ENCODE peak calls at places on chromosomes 4 and X, in four cellular contexts. U, H, W and C are unnamed samples.

GRCh38 chr4:56469489-56470210 is 2.2 kb downstream of the SRP72 start:
- DNase-seq in W (no peak), H (no peak), U (no peak), C (no peak)

GRCh38 chrX:72346306-72346949 is 40.7 kb upstream of the CITED1 start:
- DNase-seq in H (no peak), W (no peak), U (no peak), C (no peak)

GRCh38 chr4:5839751-5840674 is 52.9 kb downstream of the CRMP1 start:
- DNase-seq in H (no peak), W (peak), U (peak), C (no peak)

GRCh38 chr4:150962245-150962644 is 52.8 kb downstream of the LRBA start:
- DNase-seq in H (no peak), U (no peak), W (no peak), C (no peak)

GRCh38 chrX:96314974-96315373 is 369.7 kb upstream of the DIAPH2 start:
- DNase-seq in H (no peak), W (no peak), U (peak), C (peak)

GRCh38 chr4:150960818-150961217 is 54.3 kb downstream of the LRBA start:
- DNase-seq in U (no peak), W (no peak), H (no peak), C (no peak)

GRCh38 chrX:123859409-123859827 is 435 bp upstream of the XIAP start:
- DNase-seq in W (peak), H (no peak), U (no peak), C (no peak)

GRCh38 chr4:76430519-76431388 is 4.3 kb upstream of the SHROOM3 start:
- DNase-seq in W (no peak), H (peak), U (peak), C (no peak)

GRCh38 chr4:150389896-150390530 is 191.9 kb upstream of the MAB21L2 start:
- DNase-seq in U (peak), H (no peak), W (no peak), C (no peak)

GRCh38 chr4:147108409-147108808 is 162.7 kb upstream of the TTC29 start:
- DNase-seq in W (no peak), U (no peak), H (no peak), C (no peak)

GRCh38 chr4:140568507-140569306 is at the start of gene UCP1:
- DNase-seq in H (no peak), U (peak), W (peak), C (no peak)

GRCh38 chrX:136629084-136629750 is 18.7 kb upstream of the CD40LG start:
- DNase-seq in W (no peak), H (no peak), U (no peak), C (no peak)

GRCh38 chrX:143462696-143463095 is 54.6 kb downstream of the SPANXN3 start:
- DNase-seq in U (no peak), H (no peak), W (no peak), C (no peak)

GRCh38 chr4:153784300-153784699 is 4.6 kb downstream of the SFRP2 start:
- DNase-seq in U (no peak), H (no peak), W (no peak), C (no peak)

GRCh38 chr4:88659890-88660208 is 37.8 kb downstream of the NAP1L5 start:
- DNase-seq in H (no peak), W (no peak), U (no peak), C (no peak)

GRCh38 chr4:125693233-125693632 is 378.5 kb downstream of the FAT4 start:
- DNase-seq in U (no peak), W (no peak), H (no peak), C (no peak)

GRCh38 chrX:68761086-68761485 is 67.7 kb upstream of the EFNB1 start:
- DNase-seq in U (no peak), W (no peak), H (no peak), C (no peak)

GRCh38 chrX:25010784-25011588 is 4.8 kb downstream of the ARX start:
- DNase-seq in W (no peak), U (no peak), H (no peak), C (no peak)

GRCh38 chrX:74434336-74434735 is 13.0 kb downstream of the SLC16A2 start:
- DNase-seq in W (no peak), U (no peak), H (no peak), C (no peak)

GRCh38 chr4:73929285-73929684 is 52.5 kb downstream of the PF4 start:
- DNase-seq in U (no peak), H (no peak), W (no peak), C (no peak)

GRCh38 chr4:161252520-161253141 is 911.2 kb downstream of the FSTL5 start:
- DNase-seq in W (no peak), H (no peak), U (peak), C (no peak)

GRCh38 chrX:149259241-149259640 is 245.9 kb downstream of the IDS start:
- DNase-seq in W (no peak), H (no peak), U (peak), C (peak)

GRCh38 chr4:3413675-3414420 is 27.9 kb upstream of the HGFAC start:
- DNase-seq in U (no peak), W (peak), H (no peak), C (no peak)

GRCh38 chr4:118888666-118889312 is at the start of gene SYNPO2:
- DNase-seq in H (no peak), U (peak), W (peak), C (no peak)

GRCh38 chr4:48259748-48260147 is 9.9 kb downstream of the TEC start:
- DNase-seq in W (no peak), H (no peak), U (no peak), C (no peak)

GRCh38 chrX:114619874-114620273 is 36.0 kb downstream of the HTR2C start:
- DNase-seq in U (no peak), W (no peak), H (no peak), C (no peak)

GRCh38 chr4:78057600-78058560 is 757 bp downstream of the FRAS1 start:
- DNase-seq in W (peak), U (peak), H (peak), C (no peak)

GRCh38 chrX:104255465-104255864 is 732 bp upstream of the ESX1 start:
- DNase-seq in W (no peak), H (no peak), U (no peak), C (no peak)

GRCh38 chrX:19907794-19908193 is 20.4 kb upstream of the SH3KBP1 start:
- DNase-seq in W (no peak), U (no peak), H (no peak), C (no peak)
- TF ChIP-seq CTCF in W (no peak), U (no peak), H (no peak), C (no peak)

DNA sequence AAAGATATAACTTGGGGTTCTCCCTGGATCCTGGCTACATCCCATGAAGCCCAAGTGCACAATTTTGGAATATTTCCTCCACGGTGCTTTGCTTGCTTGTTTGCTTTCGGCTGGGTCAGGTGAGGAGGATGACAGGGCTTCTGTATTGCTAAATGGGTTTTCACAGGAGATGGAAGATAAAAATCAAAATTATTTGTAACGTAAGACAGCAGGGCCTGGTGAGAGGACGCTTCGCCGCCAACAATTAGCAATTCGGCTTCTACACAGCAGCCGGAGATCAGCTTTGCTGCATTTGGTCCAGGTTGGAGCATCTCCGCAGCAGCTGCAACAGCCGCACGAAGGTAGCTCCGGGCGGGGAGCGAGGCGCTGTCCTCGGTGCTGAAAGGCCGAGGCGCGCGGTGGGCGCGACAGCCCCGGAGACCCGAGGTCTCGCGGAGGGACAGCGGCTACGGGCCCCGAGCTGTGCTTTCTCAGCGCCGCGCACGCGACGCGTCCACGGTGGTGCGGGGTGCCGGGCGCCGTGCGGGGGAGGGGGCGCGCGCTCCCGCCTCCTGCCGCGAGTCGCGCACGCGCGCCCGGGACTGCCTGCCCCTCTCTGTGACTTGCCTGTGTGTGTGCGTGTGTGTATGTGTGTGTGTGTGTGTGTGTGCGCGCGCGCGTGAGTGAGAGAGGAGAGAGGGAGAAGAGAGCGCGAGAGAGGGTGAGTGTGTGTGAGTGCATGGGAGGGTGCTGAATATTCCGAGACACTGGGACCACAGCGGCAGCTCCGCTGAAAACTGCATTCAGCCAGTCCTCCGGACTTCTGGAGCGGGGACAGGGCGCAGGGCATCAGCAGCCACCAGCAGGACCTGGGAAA is at the start of gene GRIA2:
- DNase-seq in W (peak), H (peak), U (peak), C (no peak)
- H3K4me3 ChIP-seq in W (peak), H (peak), U (peak), C (peak)

GRCh38 chr4:63302078-63302477 is 1107.2 kb downstream of the TECRL start:
- DNase-seq in H (no peak), W (no peak), U (no peak), C (no peak)

DNA sequence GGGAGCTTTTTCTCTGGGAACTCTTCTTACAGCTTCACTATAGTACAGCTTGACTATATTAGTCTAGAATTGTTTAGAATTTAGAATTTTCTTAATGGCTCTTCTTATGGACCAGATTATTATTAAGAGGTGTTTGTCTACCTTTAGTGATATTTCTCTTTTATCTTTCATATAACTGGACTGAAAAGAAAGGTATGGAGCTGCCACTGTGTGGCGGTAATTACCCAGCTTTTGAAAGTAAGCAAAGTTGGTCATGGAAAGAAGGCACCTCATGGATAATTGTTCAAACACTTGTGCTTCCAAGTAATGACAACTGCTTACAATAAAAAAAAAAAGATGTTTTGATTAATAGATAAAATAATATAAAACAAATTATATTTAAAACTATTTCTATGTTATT is 1112.5 kb downstream of the TECRL start:
- DNase-seq in W (no peak), H (no peak), U (no peak), C (no peak)
- TF ChIP-seq CTCF in W (peak), H (no peak), U (no peak), C (peak)

GRCh38 chrX:38220936-38221386 is 290 bp upstream of the SRPX start:
- DNase-seq in W (peak), U (peak), H (no peak), C (no peak)

GRCh38 chrX:38224160-38224559 is 3.5 kb upstream of the SRPX start:
- DNase-seq in W (no peak), U (no peak), H (no peak), C (no peak)

GRCh38 chrX:38216642-38217041 is 4.0 kb downstream of the SRPX start:
- DNase-seq in U (peak), W (no peak), H (no peak), C (no peak)

GRCh38 chrX:38221391-38221929 is 789 bp upstream of the SRPX start:
- DNase-seq in W (no peak), U (no peak), H (no peak), C (no peak)

DNA sequence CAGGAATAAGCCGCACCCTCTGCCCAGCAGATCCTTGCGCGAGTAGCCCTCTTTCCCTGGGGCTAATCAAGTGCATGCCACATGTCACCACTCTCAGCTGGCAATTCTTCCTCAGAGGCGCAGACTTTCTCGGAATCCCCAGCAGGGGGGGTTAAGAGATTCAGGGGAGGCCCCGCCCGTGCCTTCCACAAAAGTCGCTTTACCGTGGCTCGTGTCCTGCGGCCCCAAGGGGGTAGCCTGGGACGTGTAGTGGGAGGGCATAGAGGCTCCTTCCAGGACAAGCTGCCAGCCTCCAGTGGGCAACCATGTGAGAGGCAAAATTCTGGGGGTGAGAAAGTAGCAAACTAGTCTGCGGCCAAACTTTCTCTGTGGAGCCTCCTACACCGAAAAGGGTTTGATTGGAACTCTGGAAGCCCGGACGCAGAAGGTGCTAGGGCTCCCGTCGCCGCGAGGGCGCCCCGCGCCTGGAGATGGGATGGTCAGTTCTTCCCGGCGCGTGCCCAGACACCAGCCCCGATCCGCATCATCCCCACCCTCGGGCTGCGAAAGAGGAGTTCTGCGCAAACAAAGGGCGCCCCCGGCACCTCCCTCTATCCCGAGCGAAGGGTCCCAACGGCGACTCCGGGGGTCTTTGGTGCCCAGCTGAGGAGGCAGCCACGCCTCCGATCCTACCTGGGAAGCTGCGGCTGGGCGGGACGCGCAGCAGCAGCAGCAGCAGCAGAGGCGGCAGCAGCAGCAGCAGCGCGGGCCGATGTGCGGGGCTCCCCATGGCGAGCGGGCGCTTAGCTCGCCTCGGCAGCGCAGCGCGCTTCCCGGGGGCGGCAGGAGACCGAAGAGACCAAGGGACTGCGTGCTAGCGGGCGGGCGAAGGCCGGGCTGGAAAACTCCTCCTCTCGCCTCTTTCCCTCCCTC is at the start of gene SRPX:
- DNase-seq in U (peak), W (peak), H (peak), C (no peak)
- H3K4me3 ChIP-seq in U (peak), W (peak), H (peak), C (peak)

GRCh38 chr4:21134994-21135393 is 434.7 kb downstream of the PACRGL start:
- DNase-seq in U (peak), H (no peak), W (no peak), C (no peak)
- TF ChIP-seq CTCF in U (peak), H (no peak), W (peak), C (peak)

GRCh38 chr4:163662761-163663160 is 168.3 kb downstream of the TMA16 start:
- DNase-seq in H (no peak), W (no peak), U (no peak), C (no peak)

GRCh38 chr4:163666335-163666888 is 171.9 kb downstream of the TMA16 start:
- DNase-seq in W (no peak), H (no peak), U (no peak), C (no peak)

GRCh38 chr4:163663454-163664225 is 169.2 kb downstream of the TMA16 start:
- DNase-seq in U (no peak), W (no peak), H (no peak), C (no peak)

GRCh38 chr4:163665521-163666334 is 171.2 kb downstream of the TMA16 start:
- DNase-seq in U (no peak), H (no peak), W (no peak), C (no peak)
- H3K4me3 ChIP-seq in U (no peak), H (no peak), W (no peak), C (no peak)

GRCh38 chrX:111168314-111168713 is 72.3 kb downstream of the PAK3 start:
- DNase-seq in W (no peak), U (no peak), H (no peak), C (no peak)
- TF ChIP-seq CTCF in W (peak), U (peak), H (peak), C (peak)